ENCODE peak calls at places on chromosomes 12 and 14, in nine cellular contexts. One of them, this sample, is unnamed.

GRCh38 chr14:95361373-95362179 is 41.9 kb upstream of the CLMN start:
- DNase-seq in NCI-H446: no peak
- DNase-seq in renal cortical epithelial cell: peak; percentile 21
- DNase-seq in EL: no peak
- DNase-seq in SK-N-SH: peak; percentile 61
- DNase-seq in memory B cell: peak; percentile 54
- DNase-seq in tibial nerve: no peak
- DNase-seq in activated gamma-delta T cell treated with Interleukin-2 at 50 U/mL for 16 hours: peak; percentile 7
- DNase-seq in NAMALWA: peak; percentile 49
- DNase-seq in this sample: no peak

GRCh38 chr12:105641742-105642141 is 311.3 kb downstream of the C12orf75 start:
- DNase-seq in NCI-H446: no peak
- DNase-seq in NAMALWA: no peak
- DNase-seq in EL: no peak
- DNase-seq in activated gamma-delta T cell treated with Interleukin-2 at 50 U/mL for 16 hours: no peak
- DNase-seq in SK-N-SH: no peak
- DNase-seq in tibial nerve: no peak
- DNase-seq in renal cortical epithelial cell: no peak
- DNase-seq in memory B cell: no peak
- DNase-seq in this sample: no peak

GRCh38 chr12:3009780-3010179 is 50.6 kb downstream of the TEAD4 start:
- DNase-seq in memory B cell: no peak
- DNase-seq in NCI-H446: no peak
- DNase-seq in SK-N-SH: no peak
- DNase-seq in renal cortical epithelial cell: no peak
- DNase-seq in NAMALWA: no peak
- DNase-seq in activated gamma-delta T cell treated with Interleukin-2 at 50 U/mL for 16 hours: no peak
- DNase-seq in EL: no peak
- DNase-seq in tibial nerve: no peak
- DNase-seq in this sample: peak; percentile 45

GRCh38 chr14:26190644-26191043 is 407.2 kb downstream of the NOVA1 start:
- DNase-seq in EL: no peak
- DNase-seq in renal cortical epithelial cell: no peak
- DNase-seq in tibial nerve: no peak
- DNase-seq in memory B cell: no peak
- DNase-seq in NCI-H446: no peak
- DNase-seq in activated gamma-delta T cell treated with Interleukin-2 at 50 U/mL for 16 hours: no peak
- DNase-seq in SK-N-SH: no peak
- DNase-seq in NAMALWA: no peak
- DNase-seq in this sample: no peak

GRCh38 chr14:52012635-52013034 is 23.3 kb downstream of the RTRAF start:
- DNase-seq in SK-N-SH: no peak
- DNase-seq in NCI-H446: no peak
- DNase-seq in NAMALWA: no peak
- DNase-seq in memory B cell: no peak
- DNase-seq in renal cortical epithelial cell: no peak
- DNase-seq in tibial nerve: no peak
- DNase-seq in activated gamma-delta T cell treated with Interleukin-2 at 50 U/mL for 16 hours: no peak
- DNase-seq in EL: no peak
- DNase-seq in this sample: peak; percentile 53

GRCh38 chr14:93946104-93946503 is 19.0 kb downstream of the FAM181A start:
- DNase-seq in SK-N-SH: no peak
- DNase-seq in renal cortical epithelial cell: peak; percentile 43
- DNase-seq in NCI-H446: no peak
- DNase-seq in activated gamma-delta T cell treated with Interleukin-2 at 50 U/mL for 16 hours: no peak
- DNase-seq in EL: peak; percentile 85
- DNase-seq in tibial nerve: no peak
- DNase-seq in NAMALWA: no peak
- DNase-seq in memory B cell: no peak
- DNase-seq in this sample: peak; percentile 89

GRCh38 chr12:130835011-130835410 is 4.0 kb downstream of the STX2 start:
- DNase-seq in NAMALWA: no peak
- DNase-seq in memory B cell: no peak
- DNase-seq in activated gamma-delta T cell treated with Interleukin-2 at 50 U/mL for 16 hours: no peak
- DNase-seq in EL: no peak
- DNase-seq in NCI-H446: no peak
- DNase-seq in renal cortical epithelial cell: no peak
- DNase-seq in tibial nerve: no peak
- DNase-seq in SK-N-SH: no peak
- DNase-seq in this sample: no peak

GRCh38 chr12:76387614-76388013 is 39.4 kb upstream of the BBS10 start:
- DNase-seq in renal cortical epithelial cell: no peak
- DNase-seq in activated gamma-delta T cell treated with Interleukin-2 at 50 U/mL for 16 hours: no peak
- DNase-seq in tibial nerve: no peak
- DNase-seq in NAMALWA: no peak
- DNase-seq in NCI-H446: no peak
- DNase-seq in SK-N-SH: no peak
- DNase-seq in memory B cell: no peak
- DNase-seq in EL: no peak
- DNase-seq in this sample: no peak

GRCh38 chr12:57451233-57451778 is 3.8 kb upstream of the INHBE start:
- DNase-seq in EL: peak; percentile 30
- DNase-seq in NCI-H446: no peak
- DNase-seq in activated gamma-delta T cell treated with Interleukin-2 at 50 U/mL for 16 hours: no peak
- DNase-seq in NAMALWA: no peak
- DNase-seq in memory B cell: no peak
- DNase-seq in renal cortical epithelial cell: no peak
- DNase-seq in tibial nerve: no peak
- DNase-seq in SK-N-SH: no peak
- DNase-seq in this sample: no peak

GRCh38 chr14:80602931-80603330 is 338.6 kb downstream of the CEP128 start:
- DNase-seq in NAMALWA: no peak
- DNase-seq in EL: no peak
- DNase-seq in memory B cell: no peak
- DNase-seq in NCI-H446: no peak
- DNase-seq in renal cortical epithelial cell: no peak
- DNase-seq in SK-N-SH: peak; percentile 11
- DNase-seq in tibial nerve: no peak
- DNase-seq in activated gamma-delta T cell treated with Interleukin-2 at 50 U/mL for 16 hours: no peak
- DNase-seq in this sample: no peak

GRCh38 chr14:29637406-29637805 is 290.2 kb downstream of the PRKD1 start:
- DNase-seq in NCI-H446: peak; percentile 93
- DNase-seq in NAMALWA: no peak
- DNase-seq in tibial nerve: peak; percentile 61
- DNase-seq in activated gamma-delta T cell treated with Interleukin-2 at 50 U/mL for 16 hours: no peak
- DNase-seq in memory B cell: no peak
- DNase-seq in SK-N-SH: no peak
- DNase-seq in EL: peak; percentile 70
- DNase-seq in renal cortical epithelial cell: peak; percentile 84
- DNase-seq in this sample: peak; percentile 30

GRCh38 chr12:120290541-120291312 is 976 bp downstream of the RNU4-2 start:
- DNase-seq in tibial nerve: no peak
- DNase-seq in SK-N-SH: no peak
- DNase-seq in NCI-H446: no peak
- DNase-seq in renal cortical epithelial cell: no peak
- DNase-seq in EL: no peak
- DNase-seq in NAMALWA: no peak
- DNase-seq in memory B cell: peak; percentile 29
- DNase-seq in activated gamma-delta T cell treated with Interleukin-2 at 50 U/mL for 16 hours: no peak
- DNase-seq in this sample: peak; percentile 49

GRCh38 chr12:7989827-7990491 is 42.6 kb upstream of the FOXJ2 start:
- DNase-seq in tibial nerve: no peak
- DNase-seq in NAMALWA: no peak
- DNase-seq in EL: no peak
- DNase-seq in renal cortical epithelial cell: no peak
- DNase-seq in memory B cell: no peak
- DNase-seq in SK-N-SH: no peak
- DNase-seq in NCI-H446: no peak
- DNase-seq in activated gamma-delta T cell treated with Interleukin-2 at 50 U/mL for 16 hours: peak; percentile 68
- DNase-seq in this sample: no peak

GRCh38 chr14:105496831-105497591 is 6.0 kb downstream of the TEDC1 start:
- DNase-seq in SK-N-SH: no peak
- DNase-seq in tibial nerve: no peak
- DNase-seq in NAMALWA: no peak
- DNase-seq in renal cortical epithelial cell: no peak
- DNase-seq in EL: no peak
- DNase-seq in memory B cell: peak; percentile 20
- DNase-seq in activated gamma-delta T cell treated with Interleukin-2 at 50 U/mL for 16 hours: no peak
- DNase-seq in NCI-H446: no peak
- DNase-seq in this sample: peak; percentile 85

GRCh38 chr14:77052281-77053044 is 24.0 kb upstream of the IRF2BPL start:
- DNase-seq in memory B cell: no peak
- DNase-seq in EL: no peak
- DNase-seq in activated gamma-delta T cell treated with Interleukin-2 at 50 U/mL for 16 hours: no peak
- DNase-seq in SK-N-SH: no peak
- DNase-seq in NAMALWA: no peak
- DNase-seq in tibial nerve: no peak
- DNase-seq in renal cortical epithelial cell: no peak
- DNase-seq in NCI-H446: no peak
- DNase-seq in this sample: peak; percentile 53

GRCh38 chr14:100587248-100587762 is at the start of gene BEGAIN:
- DNase-seq in NCI-H446: no peak
- DNase-seq in activated gamma-delta T cell treated with Interleukin-2 at 50 U/mL for 16 hours: no peak
- DNase-seq in EL: no peak
- DNase-seq in NAMALWA: no peak
- DNase-seq in renal cortical epithelial cell: no peak
- DNase-seq in tibial nerve: no peak
- DNase-seq in memory B cell: no peak
- DNase-seq in SK-N-SH: peak; percentile 55
- DNase-seq in this sample: peak; percentile 90

GRCh38 chr12:115404761-115405470 is 720.9 kb upstream of the TBX3 start:
- DNase-seq in renal cortical epithelial cell: peak; percentile 67
- DNase-seq in NCI-H446: no peak
- DNase-seq in EL: peak; percentile 95
- DNase-seq in SK-N-SH: no peak
- DNase-seq in memory B cell: no peak
- DNase-seq in activated gamma-delta T cell treated with Interleukin-2 at 50 U/mL for 16 hours: no peak
- DNase-seq in tibial nerve: no peak
- DNase-seq in NAMALWA: no peak
- DNase-seq in this sample: peak; percentile 32

GRCh38 chr12:41108032-41108431 is 80.1 kb upstream of the PDZRN4 start:
- DNase-seq in NCI-H446: peak; percentile 19
- DNase-seq in tibial nerve: no peak
- DNase-seq in activated gamma-delta T cell treated with Interleukin-2 at 50 U/mL for 16 hours: no peak
- DNase-seq in memory B cell: no peak
- DNase-seq in NAMALWA: no peak
- DNase-seq in SK-N-SH: no peak
- DNase-seq in EL: no peak
- DNase-seq in renal cortical epithelial cell: no peak
- DNase-seq in this sample: no peak

GRCh38 chr12:54364413-54364812 is at the start of gene GPR84:
- DNase-seq in tibial nerve: no peak
- DNase-seq in renal cortical epithelial cell: no peak
- DNase-seq in activated gamma-delta T cell treated with Interleukin-2 at 50 U/mL for 16 hours: no peak
- DNase-seq in NCI-H446: no peak
- DNase-seq in EL: no peak
- DNase-seq in NAMALWA: no peak
- DNase-seq in memory B cell: no peak
- DNase-seq in SK-N-SH: no peak
- DNase-seq in this sample: no peak

GRCh38 chr12:109777544-109777943 is 55.7 kb downstream of the TRPV4 start:
- DNase-seq in EL: peak; percentile 61
- DNase-seq in activated gamma-delta T cell treated with Interleukin-2 at 50 U/mL for 16 hours: no peak
- DNase-seq in NAMALWA: peak; percentile 92
- DNase-seq in tibial nerve: no peak
- DNase-seq in SK-N-SH: no peak
- DNase-seq in memory B cell: no peak
- DNase-seq in NCI-H446: no peak
- DNase-seq in renal cortical epithelial cell: no peak
- DNase-seq in this sample: peak; percentile 96

GRCh38 chr12:60935981-60936761 is 1324.0 kb upstream of the USP15 start:
- DNase-seq in renal cortical epithelial cell: no peak
- DNase-seq in SK-N-SH: no peak
- DNase-seq in NCI-H446: no peak
- DNase-seq in tibial nerve: no peak
- DNase-seq in EL: no peak
- DNase-seq in memory B cell: no peak
- DNase-seq in activated gamma-delta T cell treated with Interleukin-2 at 50 U/mL for 16 hours: no peak
- DNase-seq in NAMALWA: no peak
- DNase-seq in this sample: no peak

GRCh38 chr12:119990382-119990874 is 1.4 kb downstream of the BICDL1 start:
- DNase-seq in renal cortical epithelial cell: peak; percentile 28
- DNase-seq in NCI-H446: no peak
- DNase-seq in tibial nerve: no peak
- DNase-seq in EL: no peak
- DNase-seq in SK-N-SH: no peak
- DNase-seq in memory B cell: no peak
- DNase-seq in activated gamma-delta T cell treated with Interleukin-2 at 50 U/mL for 16 hours: no peak
- DNase-seq in NAMALWA: peak; percentile 57
- DNase-seq in this sample: peak; percentile 83

GRCh38 chr12:120497524-120498150 is 1.7 kb downstream of the DYNLL1 start:
- DNase-seq in NCI-H446: no peak
- DNase-seq in memory B cell: no peak
- DNase-seq in renal cortical epithelial cell: no peak
- DNase-seq in activated gamma-delta T cell treated with Interleukin-2 at 50 U/mL for 16 hours: no peak
- DNase-seq in tibial nerve: no peak
- DNase-seq in EL: peak; percentile 18
- DNase-seq in SK-N-SH: no peak
- DNase-seq in NAMALWA: no peak
- DNase-seq in this sample: peak; percentile 45